ENCODE peak calls at places on chromosomes 7 and 10, in four cellular contexts. F is PC-9, H is nephron progenitor cell, Z is AG04449. R is an unnamed sample.

GRCh38 chr10:93568105-93568390 is 1.6 kb downstream of the FFAR4 start:
- DNase-seq in F (no peak), H (no peak), Z (no peak), R (no peak)

GRCh38 chr10:126073606-126074005 is 177.2 kb downstream of the FANK1 start:
- DNase-seq in F (peak), H (no peak), Z (no peak), R (no peak)

GRCh38 chr10:69958232-69958902 is 94.3 kb upstream of the MACROH2A2 start:
- DNase-seq in F (peak), H (no peak), Z (no peak), R (peak)

GRCh38 chr10:97718178-97718577 is 4.6 kb downstream of the MARVELD1 start:
- DNase-seq in F (no peak), H (no peak), Z (no peak), R (no peak)

GRCh38 chr10:101241840-101242707 is 12.8 kb upstream of the LBX1 start:
- DNase-seq in F (no peak), H (no peak), Z (no peak), R (no peak)

GRCh38 chr10:63921932-63922713 is 400.9 kb downstream of the REEP3 start:
- DNase-seq in F (no peak), H (no peak), Z (no peak), R (no peak)

GRCh38 chr10:132632851-132633684 is 95.5 kb downstream of the INPP5A start:
- DNase-seq in F (no peak), H (no peak), Z (no peak), R (no peak)

GRCh38 chr10:52967806-52968795 is 195.5 kb upstream of the MBL2 start:
- DNase-seq in F (no peak), H (no peak), Z (no peak), R (no peak)

GRCh38 chr7:98867271-98867701 is 2.5 kb downstream of the TMEM130 start:
- DNase-seq in F (no peak), H (no peak), Z (no peak), R (no peak)

GRCh38 chr7:73839743-73840714 is 2.3 kb downstream of the METTL27 start:
- DNase-seq in F (no peak), H (no peak), Z (no peak), R (no peak)

GRCh38 chr10:44809652-44810051 is 101.5 kb upstream of the TMEM72 start:
- DNase-seq in F (no peak), H (no peak), Z (no peak), R (no peak)

GRCh38 chr10:26448706-26449435 is 10.7 kb downstream of the APBB1IP start:
- DNase-seq in F (no peak), H (no peak), Z (no peak), R (no peak)

GRCh38 chr10:102668312-102669110 is 24.2 kb downstream of the TRIM8 start:
- DNase-seq in F (no peak), H (no peak), Z (no peak), R (no peak)

GRCh38 chr7:73622909-73623797 is 1.2 kb downstream of the MLXIPL start:
- DNase-seq in F (no peak), H (peak), Z (no peak), R (no peak)

GRCh38 chr7:45391618-45392451 is 182.3 kb upstream of the ADCY1 start:
- DNase-seq in F (no peak), H (no peak), Z (no peak), R (no peak)

GRCh38 chr7:134510646-134511045 is 16.7 kb upstream of the AKR1B10 start:
- DNase-seq in F (no peak), H (no peak), Z (no peak), R (no peak)

GRCh38 chr10:26485150-26485941 is 47.2 kb downstream of the APBB1IP start:
- DNase-seq in F (no peak), H (no peak), Z (no peak), R (no peak)

GRCh38 chr7:27126596-27127327 is 3.8 kb downstream of the HOXA4 start:
- DNase-seq in F (no peak), H (no peak), Z (no peak), R (no peak)

GRCh38 chr10:113025487-113025886 is 75.4 kb downstream of the TCF7L2 start:
- DNase-seq in F (peak), H (no peak), Z (no peak), R (no peak)

GRCh38 chr7:143938522-143939243 is 3.6 kb downstream of the OR2F2 start:
- DNase-seq in F (no peak), H (no peak), Z (no peak), R (no peak)

GRCh38 chr10:122271076-122271475 is at the start of gene BTBD16:
- DNase-seq in F (no peak), H (no peak), Z (no peak), R (no peak)

GRCh38 chr7:158924956-158925355 is 68.6 kb downstream of the DYNC2I1 start:
- DNase-seq in F (no peak), H (no peak), Z (peak), R (no peak)

GRCh38 chr7:41316410-41316809 is 386.5 kb downstream of the INHBA start:
- DNase-seq in F (no peak), H (no peak), Z (no peak), R (no peak)

GRCh38 chr10:61628875-61629513 is 33.7 kb upstream of the CABCOCO1 start:
- DNase-seq in F (peak), H (no peak), Z (peak), R (no peak)

GRCh38 chr10:11570751-11571150 is 40.7 kb downstream of the USP6NL start:
- DNase-seq in F (no peak), H (no peak), Z (no peak), R (no peak)

GRCh38 chr7:26555971-26556830 is 264.5 kb downstream of the SNX10 start:
- DNase-seq in F (no peak), H (no peak), Z (no peak), R (no peak)

GRCh38 chr7:113087278-113087998 is 811 bp upstream of the GPR85 start:
- DNase-seq in F (peak), H (no peak), Z (peak), R (no peak)

GRCh38 chr10:63583397-63583796 is 62.2 kb downstream of the REEP3 start:
- DNase-seq in F (no peak), H (no peak), Z (no peak), R (no peak)

DNA sequence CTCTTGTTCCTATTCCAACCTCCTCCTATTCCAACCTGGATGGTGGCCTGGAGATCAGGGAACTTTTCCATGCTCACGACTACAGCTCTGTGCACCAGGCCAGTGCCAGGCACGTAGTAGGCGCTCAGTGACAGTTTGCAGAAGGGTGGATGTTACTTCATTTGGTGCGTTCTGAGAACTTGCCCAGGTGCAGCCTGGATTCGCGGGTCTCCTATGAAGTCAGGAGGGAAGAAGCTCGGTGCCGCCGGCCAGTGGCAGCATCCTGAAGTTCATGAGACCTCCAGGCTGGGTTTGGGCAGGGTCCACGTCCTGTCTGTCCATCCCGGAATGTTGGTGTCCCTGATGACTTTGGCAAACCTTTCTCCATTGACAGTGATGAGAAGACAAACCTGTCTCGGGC is 21.3 kb downstream of the LHPP start:
- DNase-seq in F (no peak), H (no peak), Z (no peak), R (no peak)
- TF ChIP-seq CTCF in F (no peak), H (no peak), Z (no peak), R (no peak)

GRCh38 chr7:39417642-39418041 is 148.6 kb upstream of the YAE1 start:
- DNase-seq in F (no peak), H (no peak), Z (no peak), R (no peak)
- TF ChIP-seq CTCF in F (no peak), H (no peak), Z (no peak), R (no peak)

DNA sequence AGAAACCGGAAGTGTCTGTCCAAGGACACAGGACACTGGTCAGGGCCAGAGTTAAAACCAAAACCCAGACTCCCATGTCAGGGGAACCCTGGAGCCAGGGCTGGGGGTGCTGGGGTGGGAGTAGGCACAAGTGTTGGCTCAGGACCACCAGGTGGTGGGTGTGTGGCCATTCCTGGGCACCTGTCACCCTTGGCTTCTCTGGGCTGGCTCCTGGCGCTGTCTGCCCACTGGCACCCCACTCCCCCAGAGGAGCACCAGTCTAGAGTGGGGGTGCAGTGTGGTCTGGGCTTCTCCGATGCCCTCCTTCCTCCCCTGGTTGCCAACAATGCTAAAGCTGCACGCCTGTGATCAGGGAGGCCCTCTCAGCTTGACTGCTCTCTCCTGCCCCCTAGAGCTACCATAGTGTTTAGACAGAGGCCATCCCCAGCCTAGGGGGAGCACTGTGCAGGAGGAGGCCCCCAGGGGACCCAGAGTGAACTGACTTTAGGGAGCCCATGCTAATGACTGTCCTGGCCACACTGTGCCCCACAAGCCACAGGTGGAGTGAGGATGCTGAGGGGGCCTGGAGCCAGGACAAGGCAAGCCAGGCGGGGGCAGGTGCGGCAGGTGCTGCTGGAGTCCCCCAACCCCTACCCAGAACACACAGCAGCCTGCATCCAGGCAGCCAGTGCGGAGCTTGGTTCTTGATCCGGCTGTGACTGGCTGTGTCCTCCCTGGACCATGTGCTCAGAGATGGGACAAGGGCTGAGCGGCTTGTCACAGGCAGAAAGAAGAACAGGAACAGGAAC is 11.0 kb downstream of the RASGEF1A start:
- DNase-seq in F (no peak), H (peak), Z (no peak), R (no peak)
- TF ChIP-seq CTCF in F (peak), H (peak), Z (peak), R (peak)

GRCh38 chr10:49161411-49161997 is 26.7 kb downstream of the TMEM273 start:
- DNase-seq in F (peak), H (no peak), Z (no peak), R (peak)
- TF ChIP-seq CTCF in F (peak), H (no peak), Z (peak), R (peak)

R was measured in LNCaP clone FGC.